ENCODE peak calls at places on chromosomes 11 and 22, in seven cellular contexts. One of them, this sample, is unnamed.

GRCh38 chr11:112523477-112523876 is 262.8 kb upstream of the PLET1 start:
- DNase-seq in HCT116: no peak
- DNase-seq in body of pancreas: peak
- DNase-seq in ovary: no peak
- DNase-seq in adrenal gland: no peak
- DNase-seq in stomach: no peak
- DNase-seq in uterus: no peak
- DNase-seq in this sample: no peak

GRCh38 chr11:11844272-11844671 is 2.5 kb downstream of the USP47 start:
- DNase-seq in stomach: no peak
- DNase-seq in adrenal gland: no peak
- DNase-seq in HCT116: no peak
- DNase-seq in body of pancreas: no peak
- DNase-seq in ovary: no peak
- DNase-seq in uterus: no peak
- DNase-seq in this sample: no peak

GRCh38 chr22:19501897-19502447 is 22.2 kb downstream of the CLDN5 start:
- DNase-seq in stomach: no peak
- DNase-seq in body of pancreas: no peak
- DNase-seq in ovary: no peak
- DNase-seq in uterus: no peak
- DNase-seq in HCT116: no peak
- DNase-seq in adrenal gland: no peak
- DNase-seq in this sample: no peak

GRCh38 chr11:96708469-96708868 is 318.7 kb downstream of the JRKL start:
- DNase-seq in body of pancreas: no peak
- DNase-seq in adrenal gland: no peak
- DNase-seq in uterus: no peak
- DNase-seq in ovary: no peak
- DNase-seq in stomach: no peak
- DNase-seq in HCT116: no peak
- DNase-seq in this sample: no peak

GRCh38 chr22:37303821-37304274 is 21.5 kb downstream of the CYTH4 start:
- DNase-seq in ovary: no peak
- DNase-seq in uterus: no peak
- DNase-seq in body of pancreas: no peak
- DNase-seq in adrenal gland: peak
- DNase-seq in stomach: no peak
- DNase-seq in HCT116: peak
- DNase-seq in this sample: no peak

GRCh38 chr11:74257934-74258553 is 53.4 kb downstream of the P4HA3 start:
- DNase-seq in uterus: peak
- DNase-seq in body of pancreas: peak
- DNase-seq in stomach: peak
- DNase-seq in ovary: peak
- DNase-seq in adrenal gland: peak
- DNase-seq in HCT116: no peak
- DNase-seq in this sample: no peak

GRCh38 chr11:68371176-68372041 is 59.0 kb downstream of the LRP5 start:
- DNase-seq in stomach: no peak
- DNase-seq in HCT116: no peak
- DNase-seq in ovary: no peak
- DNase-seq in adrenal gland: peak
- DNase-seq in body of pancreas: no peak
- DNase-seq in uterus: no peak
- DNase-seq in this sample: no peak

GRCh38 chr11:2194877-2195755 is 23.5 kb upstream of the TH start:
- DNase-seq in uterus: no peak
- DNase-seq in body of pancreas: peak
- DNase-seq in stomach: peak
- DNase-seq in HCT116: no peak
- DNase-seq in ovary: no peak
- DNase-seq in adrenal gland: no peak
- DNase-seq in this sample: peak

GRCh38 chr11:103808246-103808645 is 228.2 kb upstream of the DDI1 start:
- DNase-seq in uterus: no peak
- DNase-seq in ovary: no peak
- DNase-seq in body of pancreas: no peak
- DNase-seq in HCT116: no peak
- DNase-seq in adrenal gland: no peak
- DNase-seq in stomach: no peak
- DNase-seq in this sample: no peak

GRCh38 chr11:100774859-100775258 is 87.8 kb downstream of the ARHGAP42 start:
- DNase-seq in uterus: no peak
- DNase-seq in ovary: no peak
- DNase-seq in stomach: no peak
- DNase-seq in body of pancreas: no peak
- DNase-seq in HCT116: no peak
- DNase-seq in adrenal gland: no peak
- DNase-seq in this sample: peak

GRCh38 chr22:17884084-17884483 is 109.8 kb upstream of the BID start:
- DNase-seq in HCT116: no peak
- DNase-seq in stomach: no peak
- DNase-seq in body of pancreas: no peak
- DNase-seq in adrenal gland: no peak
- DNase-seq in ovary: no peak
- DNase-seq in uterus: no peak
- DNase-seq in this sample: no peak

DNA sequence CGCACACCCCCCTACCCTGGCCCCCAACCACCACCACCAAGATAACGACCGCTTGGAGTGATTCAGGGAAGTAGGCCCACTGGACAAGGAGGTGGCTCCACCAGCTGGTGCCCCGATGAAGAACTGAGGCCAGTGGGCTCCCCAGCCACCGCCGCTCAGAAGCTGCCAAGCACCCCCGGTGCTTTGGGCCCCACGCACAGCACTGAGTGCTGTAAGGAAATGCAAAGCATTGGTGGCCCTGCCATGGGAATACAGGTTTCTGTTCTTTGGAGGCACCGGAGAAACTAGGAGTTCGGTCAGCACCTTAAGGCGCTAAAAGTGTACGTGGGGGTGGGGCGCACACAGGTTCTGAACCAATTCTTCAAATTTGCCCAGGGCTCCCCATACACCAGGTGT is 664 bp upstream of the PRSS23 start:
- DNase-seq in uterus: peak
- DNase-seq in body of pancreas: no peak
- DNase-seq in adrenal gland: no peak
- DNase-seq in stomach: no peak
- DNase-seq in ovary: peak
- DNase-seq in HCT116: no peak
- DNase-seq in this sample: no peak
- TF ChIP-seq POLR2A in uterus: no peak
- TF ChIP-seq POLR2A in body of pancreas: no peak
- TF ChIP-seq POLR2A in adrenal gland: no peak
- TF ChIP-seq POLR2A in stomach: no peak
- TF ChIP-seq POLR2A in ovary: no peak
- TF ChIP-seq POLR2A in HCT116: no peak
- TF ChIP-seq POLR2A in this sample: no peak

DNA sequence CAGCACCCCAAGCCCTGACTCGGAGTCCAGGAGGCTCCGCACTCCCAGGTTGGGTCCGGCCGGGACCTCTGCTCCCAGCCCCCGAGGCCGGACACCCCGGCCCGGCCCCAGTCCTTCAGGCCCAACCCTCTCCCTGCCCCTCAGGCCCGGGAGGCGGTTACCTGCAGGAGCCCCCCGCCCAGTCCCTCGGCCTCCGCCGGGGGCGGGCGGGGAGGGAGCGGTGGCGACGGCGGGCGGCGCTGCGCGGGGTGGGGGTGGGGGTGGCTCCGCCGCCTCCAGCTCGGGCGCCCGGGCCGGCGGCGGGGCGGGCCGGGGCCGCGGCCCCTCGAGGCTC is 308 bp downstream of the TCF20 start:
- DNase-seq in HCT116: peak
- DNase-seq in uterus: no peak
- DNase-seq in body of pancreas: peak
- DNase-seq in stomach: no peak
- DNase-seq in ovary: peak
- DNase-seq in adrenal gland: no peak
- DNase-seq in this sample: peak
- TF ChIP-seq POLR2A in HCT116: peak
- TF ChIP-seq POLR2A in uterus: no peak
- TF ChIP-seq POLR2A in body of pancreas: no peak
- TF ChIP-seq POLR2A in stomach: no peak
- TF ChIP-seq POLR2A in ovary: no peak
- TF ChIP-seq POLR2A in adrenal gland: no peak
- TF ChIP-seq POLR2A in this sample: no peak

GRCh38 chr22:31944700-31945477 is 554 bp downstream of the YWHAH start:
- DNase-seq in stomach: peak
- DNase-seq in body of pancreas: peak
- DNase-seq in uterus: peak
- DNase-seq in HCT116: no peak
- DNase-seq in adrenal gland: peak
- DNase-seq in ovary: peak
- DNase-seq in this sample: peak

GRCh38 chr22:31945478-31945815 is 1.1 kb downstream of the YWHAH start:
- DNase-seq in ovary: no peak
- DNase-seq in HCT116: no peak
- DNase-seq in adrenal gland: no peak
- DNase-seq in uterus: no peak
- DNase-seq in stomach: no peak
- DNase-seq in body of pancreas: no peak
- DNase-seq in this sample: no peak

GRCh38 chr22:31945971-31946680 is 1.8 kb downstream of the YWHAH start:
- DNase-seq in stomach: no peak
- DNase-seq in uterus: no peak
- DNase-seq in ovary: no peak
- DNase-seq in adrenal gland: no peak
- DNase-seq in body of pancreas: no peak
- DNase-seq in HCT116: no peak
- DNase-seq in this sample: no peak

GRCh38 chr22:31943206-31943975 is 944 bp upstream of the YWHAH start:
- DNase-seq in HCT116: no peak
- DNase-seq in adrenal gland: no peak
- DNase-seq in ovary: peak
- DNase-seq in stomach: no peak
- DNase-seq in uterus: no peak
- DNase-seq in body of pancreas: no peak
- DNase-seq in this sample: no peak

DNA sequence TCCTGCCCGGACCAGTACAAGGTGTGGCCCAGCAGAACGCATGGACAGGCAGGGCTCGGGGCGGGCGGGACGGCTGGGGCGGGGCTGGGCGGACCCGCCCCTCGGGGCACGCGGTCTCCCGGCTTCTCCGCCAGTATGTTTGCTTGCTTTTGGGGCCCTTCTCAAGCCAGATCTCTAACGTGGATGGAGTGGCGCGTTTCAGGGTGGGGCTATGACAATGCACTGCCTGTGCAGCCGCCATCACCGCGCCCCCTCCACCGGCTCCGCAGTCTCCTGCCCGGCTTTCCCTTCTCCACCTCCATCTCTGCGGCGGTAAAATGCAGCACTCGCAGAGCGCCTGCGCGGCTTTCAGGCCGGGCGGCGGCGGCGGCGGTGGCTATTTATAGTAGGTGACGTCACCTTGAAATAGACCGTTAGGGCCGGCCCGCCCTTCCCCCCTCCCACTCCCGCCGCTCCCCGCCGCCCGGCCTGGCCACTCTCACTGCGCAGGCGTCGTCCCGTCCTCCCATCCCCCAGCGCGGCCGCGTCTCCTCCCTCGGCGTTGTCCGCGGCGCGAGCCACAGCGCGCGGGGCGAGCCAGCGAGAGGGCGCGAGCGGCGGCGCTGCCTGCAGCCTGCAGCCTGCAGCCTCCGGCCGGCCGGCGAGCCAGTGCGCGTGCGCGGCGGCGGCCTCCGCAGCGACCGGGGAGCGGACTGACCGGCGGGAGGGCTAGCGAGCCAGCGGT is at the start of gene YWHAH:
- DNase-seq in ovary: peak
- DNase-seq in stomach: peak
- DNase-seq in HCT116: peak
- DNase-seq in body of pancreas: peak
- DNase-seq in uterus: peak
- DNase-seq in adrenal gland: peak
- DNase-seq in this sample: peak
- TF ChIP-seq POLR2A in ovary: peak
- TF ChIP-seq POLR2A in stomach: no peak
- TF ChIP-seq POLR2A in HCT116: peak
- TF ChIP-seq POLR2A in body of pancreas: peak
- TF ChIP-seq POLR2A in uterus: peak
- TF ChIP-seq POLR2A in adrenal gland: peak
- TF ChIP-seq POLR2A in this sample: peak

DNA sequence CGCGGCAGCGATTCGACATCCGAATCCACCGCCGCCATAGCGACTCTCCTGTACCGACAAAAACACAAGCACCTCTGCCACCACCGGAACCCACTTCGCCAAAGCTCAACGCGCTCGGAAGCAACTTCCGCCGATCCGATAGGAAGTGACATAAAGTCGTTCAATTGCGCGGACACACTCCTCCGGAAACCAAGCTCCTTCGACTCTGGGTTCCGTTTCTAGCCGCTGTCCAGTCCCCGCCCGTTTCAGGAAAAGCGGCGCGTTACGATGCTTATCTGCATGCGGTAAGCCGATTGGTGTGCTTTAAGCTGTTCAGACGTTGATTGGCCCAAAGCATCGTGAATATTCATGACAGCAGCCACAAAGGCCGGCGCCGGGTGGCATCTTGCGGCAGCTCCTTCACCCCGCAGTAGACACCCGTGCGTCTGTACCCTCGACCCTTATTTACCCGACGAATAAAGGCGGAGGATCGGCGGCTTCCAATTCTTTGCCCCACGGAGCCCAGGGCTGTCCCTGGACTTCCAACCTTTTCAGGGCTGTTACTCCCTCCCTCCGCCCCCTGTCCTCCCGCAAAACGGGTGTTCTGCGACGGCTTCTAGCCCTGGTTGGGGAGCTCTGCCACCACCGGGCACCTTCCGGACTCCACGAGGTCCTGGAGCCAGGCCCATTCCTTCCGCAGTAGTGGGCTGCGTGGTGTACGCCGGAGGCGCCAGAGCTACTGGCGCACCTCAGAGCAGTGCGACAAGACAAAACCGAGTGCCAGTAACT is at the start of gene TUT1:
- DNase-seq in ovary: peak
- DNase-seq in stomach: peak
- DNase-seq in body of pancreas: peak
- DNase-seq in uterus: peak
- DNase-seq in HCT116: peak
- DNase-seq in adrenal gland: peak
- DNase-seq in this sample: peak
- TF ChIP-seq POLR2A in ovary: peak
- TF ChIP-seq POLR2A in stomach: no peak
- TF ChIP-seq POLR2A in body of pancreas: peak
- TF ChIP-seq POLR2A in uterus: peak
- TF ChIP-seq POLR2A in HCT116: peak
- TF ChIP-seq POLR2A in adrenal gland: peak
- TF ChIP-seq POLR2A in this sample: peak

This sample was measured in Peyer's patch.